ENCODE peak calls at places on chromosomes 6 and 20, in five cellular contexts. One of them, this sample, is unnamed.
A peak's percentile ranks its signal among the peaks of the same experiment; 100 is the strongest.

GRCh38 chr6:168962886-168963285 is 290.8 kb downstream of the THBS2 start:
- DNase-seq in RPMI7951: peak; percentile 16
- DNase-seq in thoracic aorta: peak; percentile 9
- DNase-seq in NCI-H1092 treated with DMSO at 0.1 percent for 48 hours: no peak
- DNase-seq in ELR: peak; percentile 47
- DNase-seq in this sample: no peak

GRCh38 chr6:89986650-89987074 is 92.4 kb downstream of the GJA10 start:
- DNase-seq in RPMI7951: peak; percentile 88
- DNase-seq in thoracic aorta: no peak
- DNase-seq in NCI-H1092 treated with DMSO at 0.1 percent for 48 hours: no peak
- DNase-seq in ELR: peak; percentile 21
- DNase-seq in this sample: peak; percentile 7

GRCh38 chr6:107080036-107080435 is 35.3 kb downstream of the BEND3 start:
- DNase-seq in RPMI7951: no peak
- DNase-seq in thoracic aorta: no peak
- DNase-seq in NCI-H1092 treated with DMSO at 0.1 percent for 48 hours: peak; percentile 2
- DNase-seq in ELR: peak; percentile 13
- DNase-seq in this sample: peak; percentile 23

GRCh38 chr20:40803381-40803780 is 114.3 kb upstream of the MAFB start:
- DNase-seq in RPMI7951: no peak
- DNase-seq in thoracic aorta: no peak
- DNase-seq in NCI-H1092 treated with DMSO at 0.1 percent for 48 hours: no peak
- DNase-seq in ELR: no peak
- DNase-seq in this sample: no peak

GRCh38 chr6:29919506-29919905 is 22.8 kb upstream of the HLA-A start:
- DNase-seq in RPMI7951: no peak
- DNase-seq in thoracic aorta: no peak
- DNase-seq in NCI-H1092 treated with DMSO at 0.1 percent for 48 hours: no peak
- DNase-seq in ELR: no peak
- DNase-seq in this sample: no peak

GRCh38 chr20:1423625-1424106 is 30.8 kb upstream of the FKBP1A start:
- DNase-seq in RPMI7951: peak; percentile 94
- DNase-seq in thoracic aorta: no peak
- DNase-seq in NCI-H1092 treated with DMSO at 0.1 percent for 48 hours: no peak
- DNase-seq in ELR: peak; percentile 55
- DNase-seq in this sample: peak; percentile 52

GRCh38 chr6:151763938-151764680 is 43.4 kb upstream of the ESR1 start:
- DNase-seq in RPMI7951: peak; percentile 30
- DNase-seq in thoracic aorta: peak; percentile 74
- DNase-seq in NCI-H1092 treated with DMSO at 0.1 percent for 48 hours: peak; percentile 46
- DNase-seq in ELR: peak; percentile 66
- DNase-seq in this sample: peak; percentile 89

GRCh38 chr20:33908351-33908750 is 85.4 kb upstream of the RALY start:
- DNase-seq in RPMI7951: peak; percentile 90
- DNase-seq in thoracic aorta: no peak
- DNase-seq in NCI-H1092 treated with DMSO at 0.1 percent for 48 hours: no peak
- DNase-seq in ELR: peak; percentile 48
- DNase-seq in this sample: no peak

GRCh38 chr20:25626779-25627178 is 3.0 kb upstream of the NANP start:
- DNase-seq in RPMI7951: peak; percentile 15
- DNase-seq in thoracic aorta: no peak
- DNase-seq in NCI-H1092 treated with DMSO at 0.1 percent for 48 hours: no peak
- DNase-seq in ELR: peak; percentile 16
- DNase-seq in this sample: no peak

GRCh38 chr6:136719280-136720044 is 72.8 kb downstream of the MAP3K5 start:
- DNase-seq in RPMI7951: no peak
- DNase-seq in thoracic aorta: no peak
- DNase-seq in NCI-H1092 treated with DMSO at 0.1 percent for 48 hours: no peak
- DNase-seq in ELR: no peak
- DNase-seq in this sample: no peak

GRCh38 chr6:40543776-40544175 is 43.4 kb downstream of the LRFN2 start:
- DNase-seq in RPMI7951: no peak
- DNase-seq in thoracic aorta: no peak
- DNase-seq in NCI-H1092 treated with DMSO at 0.1 percent for 48 hours: no peak
- DNase-seq in ELR: no peak
- DNase-seq in this sample: peak; percentile 85

GRCh38 chr6:5337573-5337972 is 76.3 kb downstream of the FARS2 start:
- DNase-seq in RPMI7951: peak; percentile 16
- DNase-seq in thoracic aorta: no peak
- DNase-seq in NCI-H1092 treated with DMSO at 0.1 percent for 48 hours: no peak
- DNase-seq in ELR: no peak
- DNase-seq in this sample: peak; percentile 78

GRCh38 chr20:34709836-34710567 is 5.9 kb downstream of the TP53INP2 start:
- DNase-seq in RPMI7951: peak; percentile 84
- DNase-seq in thoracic aorta: no peak
- DNase-seq in NCI-H1092 treated with DMSO at 0.1 percent for 48 hours: peak; percentile 80
- DNase-seq in ELR: peak; percentile 82
- DNase-seq in this sample: peak; percentile 75

This sample was measured in dermis blood vessel endothelial cell.